ENCODE peak calls at places on chromosomes 6 and 20, in seven cellular contexts. One of them, this sample, is unnamed.

GRCh38 chr20:47926731-47927130 is 141.4 kb upstream of the SULF2 start:
- DNase-seq in PC-9: no peak
- DNase-seq in stomach: no peak
- DNase-seq in pancreas: no peak
- DNase-seq in endodermal cell: no peak
- DNase-seq in HL-60: no peak
- DNase-seq in GM23248: no peak
- DNase-seq in this sample: no peak

GRCh38 chr6:15479761-15480160 is 183.1 kb downstream of the DTNBP1 start:
- DNase-seq in pancreas: no peak
- DNase-seq in stomach: no peak
- DNase-seq in GM23248: peak
- DNase-seq in endodermal cell: peak
- DNase-seq in PC-9: peak
- DNase-seq in HL-60: no peak
- DNase-seq in this sample: no peak

GRCh38 chr6:124962617-124963415 is 579 bp downstream of the RNF217 start:
- DNase-seq in pancreas: peak
- DNase-seq in stomach: peak
- DNase-seq in PC-9: peak
- DNase-seq in HL-60: no peak
- DNase-seq in GM23248: peak
- DNase-seq in endodermal cell: peak
- DNase-seq in this sample: peak

GRCh38 chr6:159134701-159135364 is 34.4 kb upstream of the FNDC1 start:
- DNase-seq in HL-60: peak
- DNase-seq in pancreas: peak
- DNase-seq in endodermal cell: peak
- DNase-seq in PC-9: peak
- DNase-seq in stomach: peak
- DNase-seq in GM23248: peak
- DNase-seq in this sample: peak

GRCh38 chr6:145012039-145012662 is 723.2 kb downstream of the EPM2A start:
- DNase-seq in stomach: no peak
- DNase-seq in GM23248: peak
- DNase-seq in PC-9: no peak
- DNase-seq in HL-60: no peak
- DNase-seq in endodermal cell: peak
- DNase-seq in pancreas: no peak
- DNase-seq in this sample: no peak

GRCh38 chr6:168479421-168479820 is 38.4 kb downstream of the SMOC2 start:
- DNase-seq in HL-60: no peak
- DNase-seq in endodermal cell: no peak
- DNase-seq in GM23248: no peak
- DNase-seq in PC-9: no peak
- DNase-seq in stomach: no peak
- DNase-seq in pancreas: no peak
- DNase-seq in this sample: no peak

GRCh38 chr6:14549319-14549770 is 431.8 kb downstream of the CD83 start:
- DNase-seq in HL-60: no peak
- DNase-seq in pancreas: no peak
- DNase-seq in PC-9: no peak
- DNase-seq in endodermal cell: no peak
- DNase-seq in stomach: no peak
- DNase-seq in GM23248: no peak
- DNase-seq in this sample: no peak

GRCh38 chr6:170083236-170084051 is 207.4 kb downstream of the DLL1 start:
- DNase-seq in GM23248: no peak
- DNase-seq in stomach: peak
- DNase-seq in HL-60: no peak
- DNase-seq in pancreas: no peak
- DNase-seq in endodermal cell: peak
- DNase-seq in PC-9: no peak
- DNase-seq in this sample: no peak

GRCh38 chr6:128882991-128883571 is at the start of gene LAMA2:
- DNase-seq in PC-9: peak
- DNase-seq in HL-60: no peak
- DNase-seq in pancreas: peak
- DNase-seq in stomach: peak
- DNase-seq in GM23248: peak
- DNase-seq in endodermal cell: peak
- DNase-seq in this sample: peak

GRCh38 chr6:106972500-106972899 is 2.0 kb downstream of the CD24 start:
- DNase-seq in pancreas: peak
- DNase-seq in stomach: peak
- DNase-seq in endodermal cell: peak
- DNase-seq in PC-9: no peak
- DNase-seq in HL-60: no peak
- DNase-seq in GM23248: no peak
- DNase-seq in this sample: no peak

GRCh38 chr6:139308936-139309603 is 17.3 kb upstream of the TXLNB start:
- DNase-seq in GM23248: peak
- DNase-seq in stomach: peak
- DNase-seq in pancreas: no peak
- DNase-seq in endodermal cell: no peak
- DNase-seq in PC-9: no peak
- DNase-seq in HL-60: no peak
- DNase-seq in this sample: peak

GRCh38 chr20:41094656-41095055 is 42.7 kb upstream of the PLCG1 start:
- DNase-seq in GM23248: peak
- DNase-seq in HL-60: no peak
- DNase-seq in PC-9: no peak
- DNase-seq in stomach: no peak
- DNase-seq in endodermal cell: no peak
- DNase-seq in pancreas: no peak
- DNase-seq in this sample: no peak

GRCh38 chr6:3341467-3341866 is 82.7 kb downstream of the PSMG4 start:
- DNase-seq in pancreas: no peak
- DNase-seq in PC-9: no peak
- DNase-seq in endodermal cell: peak
- DNase-seq in HL-60: no peak
- DNase-seq in GM23248: peak
- DNase-seq in stomach: no peak
- DNase-seq in this sample: peak

GRCh38 chr20:44993343-44993742 is 27.0 kb downstream of the STK4 start:
- DNase-seq in HL-60: no peak
- DNase-seq in GM23248: peak
- DNase-seq in PC-9: no peak
- DNase-seq in endodermal cell: no peak
- DNase-seq in stomach: no peak
- DNase-seq in pancreas: no peak
- DNase-seq in this sample: no peak

GRCh38 chr20:62874745-62875344 is 13.2 kb upstream of the TCFL5 start:
- DNase-seq in PC-9: no peak
- DNase-seq in stomach: no peak
- DNase-seq in pancreas: no peak
- DNase-seq in GM23248: no peak
- DNase-seq in HL-60: no peak
- DNase-seq in endodermal cell: no peak
- DNase-seq in this sample: peak

GRCh38 chr6:111215134-111215533 is 127.8 kb downstream of the SLC16A10 start:
- DNase-seq in stomach: no peak
- DNase-seq in PC-9: no peak
- DNase-seq in HL-60: no peak
- DNase-seq in pancreas: no peak
- DNase-seq in endodermal cell: no peak
- DNase-seq in GM23248: no peak
- DNase-seq in this sample: no peak

GRCh38 chr6:113856011-113856551 is 1.1 kb upstream of the MARCKS start:
- DNase-seq in PC-9: peak
- DNase-seq in GM23248: peak
- DNase-seq in stomach: peak
- DNase-seq in HL-60: no peak
- DNase-seq in pancreas: peak
- DNase-seq in endodermal cell: peak
- DNase-seq in this sample: peak

GRCh38 chr20:43954704-43955243 is 40.1 kb downstream of the TOX2 start:
- DNase-seq in endodermal cell: no peak
- DNase-seq in PC-9: no peak
- DNase-seq in pancreas: no peak
- DNase-seq in stomach: no peak
- DNase-seq in GM23248: peak
- DNase-seq in HL-60: no peak
- DNase-seq in this sample: no peak

GRCh38 chr20:47544240-47544639 is 42.6 kb downstream of the NCOA3 start:
- DNase-seq in stomach: no peak
- DNase-seq in HL-60: no peak
- DNase-seq in endodermal cell: no peak
- DNase-seq in PC-9: peak
- DNase-seq in GM23248: peak
- DNase-seq in pancreas: no peak
- DNase-seq in this sample: no peak

GRCh38 chr6:33205172-33206026 is 944 bp downstream of the HSD17B8 start:
- DNase-seq in endodermal cell: peak
- DNase-seq in PC-9: peak
- DNase-seq in GM23248: peak
- DNase-seq in stomach: no peak
- DNase-seq in HL-60: no peak
- DNase-seq in pancreas: no peak
- DNase-seq in this sample: no peak

GRCh38 chr6:147103641-147104040 is 100.6 kb upstream of the STXBP5 start:
- DNase-seq in pancreas: no peak
- DNase-seq in HL-60: no peak
- DNase-seq in PC-9: no peak
- DNase-seq in stomach: no peak
- DNase-seq in endodermal cell: no peak
- DNase-seq in GM23248: no peak
- DNase-seq in this sample: peak

GRCh38 chr20:25081065-25081729 is 744 bp downstream of the VSX1 start:
- DNase-seq in GM23248: peak
- DNase-seq in stomach: peak
- DNase-seq in endodermal cell: peak
- DNase-seq in PC-9: no peak
- DNase-seq in pancreas: peak
- DNase-seq in HL-60: no peak
- DNase-seq in this sample: peak

GRCh38 chr20:50642288-50642803 is 49.0 kb downstream of the RIPOR3 start:
- DNase-seq in GM23248: no peak
- DNase-seq in pancreas: no peak
- DNase-seq in PC-9: peak
- DNase-seq in HL-60: no peak
- DNase-seq in endodermal cell: peak
- DNase-seq in stomach: no peak
- DNase-seq in this sample: peak

GRCh38 chr20:49594143-49594928 is 26.4 kb upstream of the PTGIS start:
- DNase-seq in HL-60: peak
- DNase-seq in endodermal cell: no peak
- DNase-seq in PC-9: peak
- DNase-seq in GM23248: peak
- DNase-seq in pancreas: no peak
- DNase-seq in stomach: peak
- DNase-seq in this sample: peak

GRCh38 chr6:27178860-27179259 is 68.6 kb upstream of the PRSS16 start:
- DNase-seq in PC-9: no peak
- DNase-seq in GM23248: no peak
- DNase-seq in pancreas: no peak
- DNase-seq in stomach: no peak
- DNase-seq in HL-60: no peak
- DNase-seq in endodermal cell: peak
- DNase-seq in this sample: no peak

GRCh38 chr6:137155830-137156229 is 17.6 kb downstream of the IL22RA2 start:
- DNase-seq in stomach: no peak
- DNase-seq in HL-60: peak
- DNase-seq in pancreas: no peak
- DNase-seq in GM23248: peak
- DNase-seq in PC-9: no peak
- DNase-seq in endodermal cell: no peak
- DNase-seq in this sample: peak

GRCh38 chr20:12337601-12338000 is 419.9 kb downstream of the BTBD3 start:
- DNase-seq in stomach: no peak
- DNase-seq in GM23248: no peak
- DNase-seq in PC-9: no peak
- DNase-seq in endodermal cell: no peak
- DNase-seq in pancreas: no peak
- DNase-seq in HL-60: no peak
- DNase-seq in this sample: no peak

GRCh38 chr20:8865636-8866035 is 203.3 kb upstream of the PLCB4 start:
- DNase-seq in GM23248: no peak
- DNase-seq in pancreas: no peak
- DNase-seq in PC-9: no peak
- DNase-seq in stomach: no peak
- DNase-seq in HL-60: no peak
- DNase-seq in endodermal cell: no peak
- DNase-seq in this sample: no peak

GRCh38 chr20:17965042-17965697 is 3.4 kb downstream of the SNX5 start:
- DNase-seq in endodermal cell: no peak
- DNase-seq in pancreas: no peak
- DNase-seq in GM23248: no peak
- DNase-seq in HL-60: no peak
- DNase-seq in PC-9: no peak
- DNase-seq in stomach: no peak
- DNase-seq in this sample: peak
- H3K4me3 ChIP-seq in endodermal cell: peak
- H3K4me3 ChIP-seq in pancreas: no peak
- H3K4me3 ChIP-seq in GM23248: peak
- H3K4me3 ChIP-seq in HL-60: peak
- H3K4me3 ChIP-seq in PC-9: peak
- H3K4me3 ChIP-seq in stomach: peak
- H3K4me3 ChIP-seq in this sample: peak

GRCh38 chr20:34875657-34876160 is 703 bp upstream of the ACSS2 start:
- DNase-seq in stomach: no peak
- DNase-seq in pancreas: no peak
- DNase-seq in PC-9: no peak
- DNase-seq in HL-60: no peak
- DNase-seq in endodermal cell: no peak
- DNase-seq in GM23248: no peak
- DNase-seq in this sample: no peak
- H3K4me3 ChIP-seq in stomach: peak
- H3K4me3 ChIP-seq in pancreas: no peak
- H3K4me3 ChIP-seq in PC-9: peak
- H3K4me3 ChIP-seq in HL-60: peak
- H3K4me3 ChIP-seq in endodermal cell: peak
- H3K4me3 ChIP-seq in GM23248: peak
- H3K4me3 ChIP-seq in this sample: peak

DNA sequence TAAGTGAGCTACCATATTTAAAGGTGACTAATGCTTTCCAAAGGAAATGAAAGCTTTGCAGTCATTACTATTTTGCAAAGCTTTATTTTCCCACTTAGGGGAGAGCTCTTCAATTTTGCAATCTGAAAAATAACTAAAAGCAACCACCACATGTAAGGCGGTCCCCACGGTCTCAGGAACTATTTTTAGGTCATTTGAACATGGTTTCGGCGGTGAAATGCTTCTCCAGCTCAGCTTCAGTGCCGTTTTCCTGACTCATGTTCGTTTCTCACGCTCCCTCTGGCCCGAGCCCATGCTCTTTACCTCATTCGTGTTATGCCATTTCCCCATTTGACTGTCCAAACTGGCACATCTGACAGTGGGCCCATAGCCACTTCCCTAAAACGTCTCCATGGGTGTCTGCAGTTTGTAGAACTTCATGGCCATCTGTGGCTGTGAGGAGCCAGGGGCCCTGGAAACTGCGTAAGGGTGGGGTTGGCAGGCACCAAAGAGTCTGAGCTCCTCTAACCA is 46.5 kb downstream of the ADTRP start:
- DNase-seq in PC-9: no peak
- DNase-seq in stomach: peak
- DNase-seq in HL-60: peak
- DNase-seq in endodermal cell: no peak
- DNase-seq in pancreas: no peak
- DNase-seq in GM23248: peak
- DNase-seq in this sample: peak
- H3K4me3 ChIP-seq in PC-9: no peak
- H3K4me3 ChIP-seq in stomach: no peak
- H3K4me3 ChIP-seq in HL-60: no peak
- H3K4me3 ChIP-seq in endodermal cell: no peak
- H3K4me3 ChIP-seq in pancreas: no peak
- H3K4me3 ChIP-seq in GM23248: peak
- H3K4me3 ChIP-seq in this sample: no peak

GRCh38 chr6:83707829-83708545 is 914 bp downstream of the SNAP91 start:
- DNase-seq in endodermal cell: peak
- DNase-seq in HL-60: no peak
- DNase-seq in PC-9: no peak
- DNase-seq in stomach: no peak
- DNase-seq in GM23248: peak
- DNase-seq in pancreas: no peak
- DNase-seq in this sample: no peak
- H3K4me3 ChIP-seq in endodermal cell: peak
- H3K4me3 ChIP-seq in HL-60: no peak
- H3K4me3 ChIP-seq in PC-9: no peak
- H3K4me3 ChIP-seq in stomach: peak
- H3K4me3 ChIP-seq in GM23248: peak
- H3K4me3 ChIP-seq in pancreas: peak
- H3K4me3 ChIP-seq in this sample: peak

This sample was measured in fibroblast of villous mesenchyme.